ENCODE peak calls at places on chromosomes 2 and 18, in four cellular contexts. B is cardiac fibroblast, M is uterus, N is IMR-90. H is an unnamed sample.
A peak's percentile ranks its signal among the peaks of the same experiment; 100 is the strongest.

GRCh38 chr18:44744206-44745180 is 63.8 kb downstream of the SETBP1 start:
- DNase-seq in B (no peak), M (no peak), N (no peak), H (no peak)

GRCh38 chr18:1017227-1017626 is 112.6 kb downstream of the ADCYAP1 start:
- DNase-seq in B (no peak), M (no peak), N (no peak), H (no peak)

GRCh38 chr2:168174761-168175160 is 72.6 kb downstream of the STK39 start:
- DNase-seq in B (no peak), M (no peak), N (no peak), H (no peak)

GRCh38 chr2:53424902-53425301 is 342.7 kb upstream of the CHAC2 start:
- DNase-seq in B (no peak), M (no peak), N (no peak), H (no peak)

GRCh38 chr2:234952270-234953115 is 676 bp downstream of the SH3BP4 start:
- DNase-seq in B (no peak), M (no peak), N (no peak), H (no peak)

GRCh38 chr2:53033416-53033815 is 734.2 kb upstream of the CHAC2 start:
- DNase-seq in B (peak; percentile 6), M (no peak), N (peak; percentile 81), H (no peak)

GRCh38 chr18:44742741-44743311 is 62.1 kb downstream of the SETBP1 start:
- DNase-seq in B (peak; percentile 41), M (peak; percentile 76), N (peak; percentile 29), H (peak; percentile 73)

GRCh38 chr2:235639885-235640284 is 146.0 kb downstream of the AGAP1 start:
- DNase-seq in B (no peak), M (no peak), N (no peak), H (peak; percentile 51)

GRCh38 chr2:226135861-226136548 is 663.6 kb downstream of the IRS1 start:
- DNase-seq in B (no peak), M (no peak), N (no peak), H (no peak)
- TF ChIP-seq CTCF in B (no peak), M (no peak), N (no peak), H (no peak)

DNA sequence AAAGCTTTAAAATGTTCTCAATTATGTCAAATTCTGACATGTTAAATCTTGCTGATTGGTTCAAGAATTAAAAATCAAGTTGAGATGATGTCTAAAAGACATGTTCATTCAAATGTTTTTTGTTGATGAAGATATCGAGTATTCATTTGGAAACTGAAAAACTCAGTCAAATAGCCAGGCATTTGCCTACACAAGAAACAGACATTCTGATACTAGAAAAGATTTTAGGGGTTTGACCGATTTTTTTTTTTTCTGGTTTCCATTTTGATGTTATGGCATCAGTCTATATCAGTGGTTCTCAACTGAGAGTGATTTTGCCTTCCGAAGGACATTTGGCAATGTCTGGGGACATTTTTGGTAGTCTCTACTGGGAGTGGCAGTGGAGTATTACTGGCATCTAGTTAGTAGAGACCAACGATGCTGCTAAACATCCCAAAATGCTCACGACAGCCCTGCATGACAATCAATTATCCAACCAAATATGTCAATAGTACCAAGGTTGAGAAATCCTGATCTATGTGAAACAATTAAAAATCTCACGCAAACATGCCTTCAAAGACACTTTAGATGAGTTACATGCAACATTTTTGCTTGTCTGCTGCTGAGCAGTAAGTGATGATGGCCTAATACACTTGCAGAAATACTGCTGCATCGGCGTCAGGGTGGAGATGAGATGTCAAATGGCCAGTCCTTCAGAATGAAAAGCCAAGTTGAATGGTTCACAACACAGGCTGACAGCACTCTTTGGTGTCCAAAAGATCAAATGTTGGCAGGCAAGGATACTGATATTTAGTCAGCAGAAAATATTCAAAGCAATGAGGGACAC is 12.5 kb downstream of the RASGRP3 start:
- DNase-seq in B (no peak), M (no peak), N (no peak), H (no peak)
- H3K4me3 ChIP-seq in B (no peak overlapping the region), M (no peak overlapping the region), N (no peak overlapping the region), H (no peak overlapping the region)

GRCh38 chr18:32956591-32957310 is 183.9 kb upstream of the KLHL14 start:
- DNase-seq in B (peak; percentile 62), M (no peak), N (peak; percentile 18), H (peak; percentile 32)
- TF ChIP-seq CTCF in B (peak; percentile 63), M (no peak), N (peak; percentile 4), H (peak; percentile 17)

DNA sequence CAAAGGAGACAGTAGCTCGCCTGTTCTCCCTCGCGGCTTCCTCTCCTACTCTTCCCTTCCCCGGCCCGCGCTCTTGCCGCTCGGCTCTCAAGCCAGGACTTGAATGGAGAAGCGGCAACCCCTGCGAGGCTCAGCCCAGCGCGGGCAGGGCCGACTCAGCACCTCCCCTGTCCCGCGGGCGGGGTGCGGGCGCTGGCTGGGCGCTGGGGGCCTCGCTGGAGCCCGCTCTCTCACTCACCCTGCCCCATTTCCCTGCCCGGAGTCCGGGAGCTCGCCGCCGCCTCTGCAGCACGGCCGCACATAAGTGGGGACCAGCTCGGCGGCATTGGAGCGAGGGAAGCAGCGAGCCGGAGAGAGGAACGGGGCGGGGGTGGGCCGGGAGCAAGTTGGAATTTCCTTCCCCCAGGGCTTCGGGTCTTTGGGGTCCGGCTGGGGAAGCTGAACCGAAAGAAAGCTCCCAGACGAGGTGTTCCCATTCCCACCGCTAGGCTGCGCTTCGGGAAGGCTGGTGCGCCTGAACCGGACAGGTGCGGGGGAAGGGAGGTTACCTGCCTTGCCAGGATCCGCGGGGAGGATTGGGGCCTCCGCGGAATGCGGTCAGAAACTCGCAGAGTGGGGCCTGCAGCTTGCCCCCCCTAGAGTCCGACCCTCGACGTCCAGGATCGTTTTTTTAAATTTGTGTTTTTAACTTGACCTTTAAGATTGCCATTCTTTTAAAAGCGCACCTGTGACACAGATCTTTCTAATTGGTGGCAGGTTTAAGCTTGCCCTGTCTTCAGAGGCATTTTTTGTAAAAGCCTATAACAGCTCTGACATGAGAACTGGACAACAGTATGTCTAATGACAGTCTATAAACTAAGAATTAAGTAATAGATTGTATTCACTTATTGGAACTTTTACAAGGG is at the start of gene COBLL1:
- DNase-seq in B (peak; percentile 61), M (peak; percentile 62), N (peak; percentile 41), H (peak; percentile 70)
- H3K4me3 ChIP-seq in B (peak within 1 kb of the TSS; percentile 86), M (peak within 1 kb of the TSS; percentile 57), N (peak within 1 kb of the TSS; percentile 86), H (peak within 1 kb of the TSS; percentile 79)

GRCh38 chr18:55096261-55097026 is 137.2 kb upstream of the CCDC68 start:
- DNase-seq in B (peak; percentile 81), M (peak; percentile 29), N (peak; percentile 72), H (peak; percentile 64)
- TF ChIP-seq CTCF in B (peak; percentile 52), M (peak; percentile 41), N (peak; percentile 50), H (peak; percentile 49)

DNA sequence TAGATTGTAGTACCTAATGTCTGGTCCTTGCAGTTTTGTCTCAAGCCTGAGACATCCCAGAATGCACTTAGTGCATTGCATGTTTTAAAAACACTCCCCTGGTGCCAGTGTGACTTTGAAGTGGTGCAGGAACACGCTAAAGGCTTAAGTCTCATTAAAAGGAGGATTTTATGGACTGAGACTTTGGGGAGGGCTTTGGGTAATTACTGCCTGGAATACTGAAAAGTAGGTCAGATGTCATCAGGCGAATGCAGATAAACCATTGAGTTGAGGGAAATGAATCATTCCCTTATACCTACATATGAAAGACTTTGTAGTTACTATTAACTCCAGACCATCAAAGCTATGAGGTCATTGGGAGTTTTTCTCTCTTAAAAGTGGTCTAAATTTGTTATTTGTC is 3.0 kb upstream of the OSBPL1A start:
- DNase-seq in B (no peak), M (no peak), N (no peak), H (peak; percentile 11)
- H3K4me3 ChIP-seq in B (no peak overlapping the region), M (no peak overlapping the region), N (no peak overlapping the region), H (no peak overlapping the region)